ENCODE peak calls at places on chromosomes 11 and 22, in four cellular contexts. G, V, R and M are unnamed samples.

GRCh38 chr11:15968461-15969130 is 387.8 kb downstream of the SOX6 start:
- DNase-seq in G (no peak), V (no peak), R (no peak), M (no peak)

GRCh38 chr11:128685383-128686044 is 8.4 kb upstream of the FLI1 start:
- DNase-seq in G (no peak), V (no peak), R (no peak), M (no peak)

GRCh38 chr11:69445131-69445470 is 36.4 kb upstream of the LINC01488 start:
- DNase-seq in G (no peak), V (no peak), R (no peak), M (no peak)

GRCh38 chr11:121347805-121348204 is 55.2 kb downstream of the SC5D start:
- DNase-seq in G (no peak), V (no peak), R (no peak), M (no peak)

GRCh38 chr11:128908391-128909246 is 17.5 kb downstream of the KCNJ5 start:
- DNase-seq in G (no peak), V (no peak), R (no peak), M (no peak)

GRCh38 chr11:68047437-68048290 is 8.8 kb downstream of the TCIRG1 start:
- DNase-seq in G (no peak), V (no peak), R (no peak), M (no peak)

GRCh38 chr11:69463181-69463891 is 18.1 kb upstream of the LINC01488 start:
- DNase-seq in G (peak; percentile 36), V (no peak), R (no peak), M (no peak)

GRCh38 chr22:17590586-17590985 is 27.3 kb downstream of the SLC25A18 start:
- DNase-seq in G (no peak), V (no peak), R (no peak), M (no peak)

GRCh38 chr22:48417143-48418070 is 1410.3 kb downstream of the BRD1 start:
- DNase-seq in G (no peak), V (no peak), R (no peak), M (no peak)

GRCh38 chr11:21511835-21512440 is 680.9 kb upstream of the ANO5 start:
- DNase-seq in G (peak; percentile 48), V (peak; percentile 29), R (no peak), M (peak; percentile 88)

GRCh38 chr11:107824668-107825369 is 33.8 kb downstream of the SLC35F2 start:
- DNase-seq in G (no peak), V (no peak), R (no peak), M (no peak)

GRCh38 chr11:113189909-113190667 is 124.3 kb upstream of the TTC12 start:
- DNase-seq in G (no peak), V (peak; percentile 77), R (no peak), M (no peak)

GRCh38 chr11:36713715-36714114 is 115.7 kb upstream of the RAG2 start:
- DNase-seq in G (no peak), V (no peak), R (no peak), M (no peak)

GRCh38 chr11:46290598-46291309 is 13.3 kb downstream of the CREB3L1 start:
- DNase-seq in G (no peak), V (peak; percentile 81), R (no peak), M (peak; percentile 91)

GRCh38 chr22:30946354-30946753 is 22.2 kb downstream of the MORC2 start:
- DNase-seq in G (no peak), V (no peak), R (no peak), M (no peak)

GRCh38 chr11:19753451-19754041 is 40.9 kb downstream of the NAV2 start:
- DNase-seq in G (no peak), V (no peak), R (no peak), M (no peak)

GRCh38 chr22:44381761-44382454 is 69.2 kb upstream of the SHISAL1 start:
- DNase-seq in G (no peak), V (no peak), R (no peak), M (no peak)

GRCh38 chr22:24752091-24752623 is 22.4 kb downstream of the PIWIL3 start:
- DNase-seq in G (no peak), V (no peak), R (no peak), M (no peak)

GRCh38 chr11:128367573-128367972 is 219.8 kb downstream of the ETS1 start:
- DNase-seq in G (no peak), V (no peak), R (peak; percentile 41), M (no peak)

GRCh38 chr11:71472357-71472885 is 19.4 kb downstream of the NADSYN1 start:
- DNase-seq in G (no peak), V (no peak), R (no peak), M (no peak)

GRCh38 chr22:22038178-22038880 is 55.7 kb upstream of the TOP3B start:
- DNase-seq in G (no peak), V (no peak), R (no peak), M (no peak)

GRCh38 chr11:128774593-128774992 is 80.7 kb downstream of the FLI1 start:
- DNase-seq in G (no peak), V (no peak), R (no peak), M (no peak)

GRCh38 chr11:19290356-19290755 is 49.6 kb upstream of the E2F8 start:
- DNase-seq in G (no peak), V (no peak), R (no peak), M (no peak)

GRCh38 chr11:7307836-7308235 is 56.1 kb downstream of the SYT9 start:
- DNase-seq in G (no peak), V (no peak), R (peak; percentile 21), M (no peak)

GRCh38 chr11:64356498-64357411 is 2.2 kb upstream of the RPS6KA4 start:
- DNase-seq in G (peak; percentile 65), V (peak; percentile 88), R (no peak), M (peak; percentile 93)

GRCh38 chr11:128464878-128465277 is 122.5 kb downstream of the ETS1 start:
- DNase-seq in G (no peak), V (no peak), R (no peak), M (no peak)

GRCh38 chr22:23847991-23848864 is 9.4 kb upstream of the DERL3 start:
- DNase-seq in G (no peak), V (no peak), R (no peak), M (peak; percentile 52)

GRCh38 chr11:35514481-35514880 is 10.9 kb downstream of the PAMR1 start:
- DNase-seq in G (no peak), V (no peak), R (no peak), M (no peak)

GRCh38 chr22:40685406-40685805 is 6.1 kb downstream of the MCHR1 start:
- DNase-seq in G (no peak), V (no peak), R (no peak), M (no peak)

GRCh38 chr22:49491726-49492125 is 335.9 kb downstream of the BRD1 start:
- DNase-seq in G (no peak), V (no peak), R (no peak), M (no peak)

GRCh38 chr11:86593833-86594232 is 78.6 kb downstream of the ME3 start:
- DNase-seq in G (no peak), V (no peak), R (no peak), M (no peak)

GRCh38 chr22:20973634-20974286 is 6.7 kb downstream of the AIFM3 start:
- DNase-seq in G (no peak), V (no peak), R (no peak), M (no peak)

GRCh38 chr11:17607572-17608570 is 60.8 kb downstream of the OTOG start:
- DNase-seq in G (no peak), V (no peak), R (no peak), M (no peak)

GRCh38 chr11:44797886-44798683 is 71.3 kb downstream of the TSPAN18 start:
- DNase-seq in G (no peak), V (no peak), R (no peak), M (no peak)

GRCh38 chr22:32752326-32752725 is 49.2 kb upstream of the TIMP3 start:
- DNase-seq in G (no peak), V (no peak), R (no peak), M (no peak)

DNA sequence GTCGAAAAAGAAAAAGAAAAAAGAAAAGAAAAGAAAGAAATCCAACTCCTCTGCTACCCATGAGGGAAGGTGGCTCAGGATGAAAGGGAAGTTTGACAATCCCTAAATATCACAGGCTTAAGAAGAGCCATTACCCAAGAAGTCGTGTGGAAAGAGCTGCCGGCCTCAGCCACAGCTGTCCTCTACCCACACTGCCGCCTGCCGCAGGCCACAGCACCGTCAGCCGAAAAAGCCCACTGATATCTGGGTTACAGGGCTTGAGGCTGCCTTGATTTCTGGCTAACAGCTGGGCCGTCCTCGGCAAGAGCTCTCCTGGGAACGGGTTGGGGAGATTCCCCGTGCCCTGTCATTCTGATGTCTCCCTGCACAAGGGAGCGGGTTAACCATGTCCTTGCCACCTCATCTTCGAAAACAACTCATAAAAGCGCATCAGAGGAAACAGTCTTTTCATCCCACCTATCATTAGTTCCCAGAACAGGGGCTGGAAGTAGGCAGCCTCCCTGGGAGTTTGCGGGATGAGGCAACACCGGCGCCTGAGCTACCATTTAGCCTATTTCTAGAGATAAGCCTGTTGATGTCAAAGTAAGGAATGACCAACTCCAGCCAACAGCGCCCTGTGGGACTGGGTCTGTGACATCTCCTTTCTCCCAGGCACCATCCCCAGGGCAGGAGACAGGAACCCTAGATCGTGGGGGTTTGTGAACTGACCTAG is 21.8 kb upstream of the SNX32 start:
- DNase-seq in G (no peak), V (no peak), R (no peak), M (no peak)
- TF ChIP-seq CREM in G (no peak), V (no peak), R (no peak), M (no peak)

GRCh38 chr11:114319716-114320328 is 23.6 kb downstream of the NNMT start:
- DNase-seq in G (no peak), V (no peak), R (no peak), M (no peak)
- TF ChIP-seq USF2 in G (no peak), V (no peak), R (no peak), M (no peak)

DNA sequence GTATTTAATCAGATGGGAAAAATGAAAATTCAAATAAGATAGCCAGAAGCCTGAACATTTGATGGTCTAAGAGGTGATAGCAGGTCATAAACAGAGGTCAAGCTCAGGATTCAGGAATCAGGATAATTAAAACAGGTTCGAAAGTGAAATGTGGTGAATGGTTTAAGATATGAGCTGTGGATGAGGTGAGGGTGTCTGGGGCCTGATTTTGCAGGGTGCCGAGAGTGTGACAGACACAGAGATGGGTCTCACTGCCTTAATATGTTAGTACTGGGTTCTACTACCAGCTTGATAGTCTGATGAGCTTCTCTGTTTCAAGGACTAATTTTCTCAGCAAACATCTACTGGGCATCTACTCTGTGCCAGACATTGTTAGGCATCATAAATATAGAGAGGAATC is 19.9 kb upstream of the EMSY start:
- DNase-seq in G (no peak), V (no peak), R (no peak), M (no peak)
- TF ChIP-seq CREM in G (no peak), V (no peak), R (no peak), M (no peak)

GRCh38 chr11:2134022-2135010 is 4.9 kb downstream of the IGF2 start:
- DNase-seq in G (no peak), V (no peak), R (no peak), M (no peak)

GRCh38 chr11:2135648-2136201 is 3.5 kb downstream of the IGF2 start:
- DNase-seq in G (no peak), V (no peak), R (no peak), M (no peak)

GRCh38 chr11:2136209-2136951 is 2.8 kb downstream of the IGF2 start:
- DNase-seq in G (no peak), V (no peak), R (no peak), M (peak; percentile 45)

GRCh38 chr11:2133481-2134021 is 5.6 kb downstream of the IGF2 start:
- DNase-seq in G (no peak), V (no peak), R (no peak), M (no peak)

GRCh38 chr11:2135018-2135569 is 4.1 kb downstream of the IGF2 start:
- DNase-seq in G (no peak), V (no peak), R (no peak), M (no peak)
- TF ChIP-seq USF2 in G (no peak), V (no peak), R (no peak), M (no peak)

GRCh38 chr11:116647305-116648080 is 125.3 kb downstream of the BUD13 start:
- DNase-seq in G (no peak), V (no peak), R (no peak), M (no peak)
- TF ChIP-seq CREM in G (no peak), V (no peak), R (no peak), M (no peak)